ENCODE peak calls at places on chromosomes 2 and 18, in four cellular contexts. One of them, this sample, is unnamed.

GRCh38 chr2:104321141-104321799 is 532.6 kb upstream of the POU3F3 start:
- DNase-seq in GM10248: no peak
- DNase-seq in Calu3: no peak
- DNase-seq in GM12865: no peak
- DNase-seq in this sample: no peak

GRCh38 chr2:128305555-128306080 is 13.1 kb downstream of the HS6ST1 start:
- DNase-seq in GM10248: peak; percentile 59
- DNase-seq in Calu3: no peak
- DNase-seq in GM12865: peak; percentile 27
- DNase-seq in this sample: no peak

GRCh38 chr2:43133708-43134570 is 92.5 kb downstream of the ZFP36L2 start:
- DNase-seq in GM10248: peak; percentile 38
- DNase-seq in Calu3: no peak
- DNase-seq in GM12865: peak; percentile 78
- DNase-seq in this sample: peak; percentile 40

GRCh38 chr2:101616411-101616810 is 81.1 kb upstream of the MAP4K4 start:
- DNase-seq in GM10248: no peak
- DNase-seq in Calu3: no peak
- DNase-seq in GM12865: no peak
- DNase-seq in this sample: no peak

GRCh38 chr2:120919771-120920437 is 184.2 kb downstream of the GLI2 start:
- DNase-seq in GM10248: no peak
- DNase-seq in Calu3: no peak
- DNase-seq in GM12865: no peak
- DNase-seq in this sample: no peak

GRCh38 chr2:236305531-236305930 is 41.3 kb upstream of the ASB18 start:
- DNase-seq in GM10248: no peak
- DNase-seq in Calu3: no peak
- DNase-seq in GM12865: no peak
- DNase-seq in this sample: no peak

GRCh38 chr2:17085803-17086202 is 420.2 kb upstream of the CYRIA start:
- DNase-seq in GM10248: no peak
- DNase-seq in Calu3: no peak
- DNase-seq in GM12865: no peak
- DNase-seq in this sample: no peak

GRCh38 chr2:226336283-226336682 is 463.3 kb downstream of the IRS1 start:
- DNase-seq in GM10248: no peak
- DNase-seq in Calu3: no peak
- DNase-seq in GM12865: no peak
- DNase-seq in this sample: no peak

GRCh38 chr18:55452123-55452611 is 135.8 kb downstream of the TCF4 start:
- DNase-seq in GM10248: no peak
- DNase-seq in Calu3: no peak
- DNase-seq in GM12865: no peak
- DNase-seq in this sample: no peak

GRCh38 chr2:130355578-130356431 is at the start of gene PTPN18:
- DNase-seq in GM10248: peak; percentile 88
- DNase-seq in Calu3: peak; percentile 88
- DNase-seq in GM12865: peak; percentile 74
- DNase-seq in this sample: peak; percentile 91

GRCh38 chr18:48727685-48728084 is 188.9 kb downstream of the CTIF start:
- DNase-seq in GM10248: no peak
- DNase-seq in Calu3: no peak
- DNase-seq in GM12865: no peak
- DNase-seq in this sample: no peak

GRCh38 chr2:39484206-39484605 is 47.1 kb upstream of the MAP4K3 start:
- DNase-seq in GM10248: no peak
- DNase-seq in Calu3: no peak
- DNase-seq in GM12865: no peak
- DNase-seq in this sample: no peak

GRCh38 chr2:168490015-168490874 is 34.2 kb downstream of the CERS6 start:
- DNase-seq in GM10248: peak; percentile 65
- DNase-seq in Calu3: no peak
- DNase-seq in GM12865: peak; percentile 96
- DNase-seq in this sample: no peak

GRCh38 chr2:111099402-111099801 is 21.3 kb upstream of the BCL2L11 start:
- DNase-seq in GM10248: no peak
- DNase-seq in Calu3: no peak
- DNase-seq in GM12865: no peak
- DNase-seq in this sample: no peak

DNA sequence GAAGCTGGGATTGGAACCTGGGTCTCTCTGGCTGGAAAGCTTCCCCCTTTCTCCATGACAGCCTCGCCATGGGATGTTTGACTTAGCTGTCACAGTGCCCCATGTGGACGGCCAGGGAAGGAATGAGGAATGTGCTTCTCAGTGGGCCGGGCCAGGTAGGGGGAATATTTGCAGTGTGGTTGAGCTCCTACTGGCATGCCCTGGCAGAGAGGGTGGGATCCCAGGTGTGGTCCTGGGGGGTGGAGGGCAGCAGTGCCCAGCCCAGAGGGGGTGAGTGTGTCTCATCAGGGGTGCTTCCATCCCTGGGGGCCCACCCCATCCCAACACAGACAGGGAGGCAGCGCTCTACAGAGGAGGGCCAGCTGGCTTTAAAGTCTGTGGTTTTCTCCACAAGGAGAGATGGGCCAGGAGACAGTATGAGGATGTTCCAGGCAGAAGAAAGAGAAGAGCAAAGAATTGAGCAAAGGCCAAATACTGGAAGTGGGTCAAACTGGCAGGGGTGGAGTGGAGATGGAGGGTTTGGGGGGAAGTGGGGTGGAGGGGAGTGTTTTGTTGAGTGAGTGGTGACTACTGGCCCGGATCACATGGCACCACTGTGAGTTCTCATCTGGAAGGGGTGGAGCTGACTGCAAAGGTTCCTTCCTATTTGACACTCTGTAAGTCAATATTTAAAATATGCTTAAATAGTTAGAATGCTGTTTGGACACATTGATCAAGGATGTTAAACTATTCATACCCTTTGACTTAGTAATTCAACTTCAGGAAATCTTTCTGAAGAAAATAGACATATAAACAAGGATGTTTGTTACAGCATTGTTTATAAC is 94.0 kb downstream of the MYCN start:
- DNase-seq in GM10248: no peak
- DNase-seq in Calu3: peak; percentile 40
- DNase-seq in GM12865: no peak
- DNase-seq in this sample: no peak
- TF ChIP-seq CTCF in GM10248: no peak
- TF ChIP-seq CTCF in Calu3: no peak
- TF ChIP-seq CTCF in GM12865: peak; percentile 17
- TF ChIP-seq CTCF in this sample: no peak

DNA sequence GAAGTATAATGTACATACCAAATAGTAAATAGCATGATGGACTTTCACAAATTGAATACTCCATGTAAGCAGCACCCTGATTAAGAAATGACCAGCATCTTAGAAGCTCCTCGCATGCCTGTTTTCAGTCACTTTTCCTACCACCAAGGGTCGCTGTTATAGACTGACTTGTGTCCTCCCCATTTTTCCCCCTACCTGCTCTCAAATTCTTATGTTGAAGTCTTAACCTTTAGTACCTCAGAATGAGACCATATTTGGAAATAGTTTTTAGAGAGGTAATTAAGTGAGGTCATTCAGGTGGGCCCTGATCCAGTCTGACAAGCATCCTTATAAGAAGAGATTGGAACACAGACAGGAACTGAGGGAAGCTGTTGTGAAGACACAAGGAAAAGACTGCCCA is 125.9 kb downstream of the LYPD6 start:
- DNase-seq in GM10248: no peak
- DNase-seq in Calu3: no peak
- DNase-seq in GM12865: peak; percentile 53
- DNase-seq in this sample: no peak
- TF ChIP-seq CTCF in GM10248: no peak
- TF ChIP-seq CTCF in Calu3: no peak
- TF ChIP-seq CTCF in GM12865: peak; percentile 20
- TF ChIP-seq CTCF in this sample: no peak

DNA sequence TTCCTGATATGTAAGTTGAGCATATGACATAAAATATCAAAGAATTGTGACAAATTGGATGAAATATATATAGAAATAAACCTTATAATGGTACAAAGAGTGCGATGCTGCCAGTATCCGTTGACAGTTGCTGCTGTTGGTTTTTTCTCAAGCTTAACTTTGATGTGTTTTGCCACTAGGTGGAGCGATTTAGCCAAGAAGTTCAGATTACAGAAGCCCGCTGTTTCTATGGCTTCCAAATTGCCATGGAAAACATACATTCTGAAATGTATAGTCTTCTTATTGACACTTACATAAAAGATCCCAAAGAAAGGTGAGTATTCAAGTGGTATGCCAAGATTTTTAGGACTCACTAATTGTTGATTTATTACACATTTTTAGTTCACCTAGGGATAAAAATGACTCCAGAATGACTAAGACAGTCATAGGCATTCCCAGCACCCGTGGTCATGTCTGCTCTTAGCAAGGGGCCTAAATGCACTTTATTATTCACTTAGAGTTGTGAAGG is 2.1 kb downstream of the RRM2 start:
- DNase-seq in GM10248: peak; percentile 55
- DNase-seq in Calu3: peak; percentile 58
- DNase-seq in GM12865: peak; percentile 82
- DNase-seq in this sample: peak; percentile 63
- TF ChIP-seq CTCF in GM10248: peak; percentile 59
- TF ChIP-seq CTCF in Calu3: peak; percentile 42
- TF ChIP-seq CTCF in GM12865: peak; percentile 55
- TF ChIP-seq CTCF in this sample: peak; percentile 47

GRCh38 chr2:30197570-30197969 is 33.8 kb upstream of the LBH start:
- DNase-seq in GM10248: no peak
- DNase-seq in Calu3: peak; percentile 14
- DNase-seq in GM12865: no peak
- DNase-seq in this sample: no peak
- TF ChIP-seq CTCF in GM10248: no peak
- TF ChIP-seq CTCF in Calu3: no peak
- TF ChIP-seq CTCF in GM12865: no peak
- TF ChIP-seq CTCF in this sample: no peak

GRCh38 chr2:137865954-137866540 is 98.2 kb upstream of the HNMT start:
- DNase-seq in GM10248: no peak
- DNase-seq in Calu3: peak; percentile 70
- DNase-seq in GM12865: peak; percentile 66
- DNase-seq in this sample: peak; percentile 39
- TF ChIP-seq CTCF in GM10248: peak; percentile 61
- TF ChIP-seq CTCF in Calu3: peak; percentile 67
- TF ChIP-seq CTCF in GM12865: peak; percentile 62
- TF ChIP-seq CTCF in this sample: peak; percentile 49

GRCh38 chr2:216696751-216697560 is 1.6 kb upstream of the IGFBP5 start:
- DNase-seq in GM10248: no peak
- DNase-seq in Calu3: peak; percentile 35
- DNase-seq in GM12865: no peak
- DNase-seq in this sample: no peak
- TF ChIP-seq CTCF in GM10248: peak; percentile 36
- TF ChIP-seq CTCF in Calu3: no peak
- TF ChIP-seq CTCF in GM12865: peak; percentile 16
- TF ChIP-seq CTCF in this sample: peak; percentile 60

DNA sequence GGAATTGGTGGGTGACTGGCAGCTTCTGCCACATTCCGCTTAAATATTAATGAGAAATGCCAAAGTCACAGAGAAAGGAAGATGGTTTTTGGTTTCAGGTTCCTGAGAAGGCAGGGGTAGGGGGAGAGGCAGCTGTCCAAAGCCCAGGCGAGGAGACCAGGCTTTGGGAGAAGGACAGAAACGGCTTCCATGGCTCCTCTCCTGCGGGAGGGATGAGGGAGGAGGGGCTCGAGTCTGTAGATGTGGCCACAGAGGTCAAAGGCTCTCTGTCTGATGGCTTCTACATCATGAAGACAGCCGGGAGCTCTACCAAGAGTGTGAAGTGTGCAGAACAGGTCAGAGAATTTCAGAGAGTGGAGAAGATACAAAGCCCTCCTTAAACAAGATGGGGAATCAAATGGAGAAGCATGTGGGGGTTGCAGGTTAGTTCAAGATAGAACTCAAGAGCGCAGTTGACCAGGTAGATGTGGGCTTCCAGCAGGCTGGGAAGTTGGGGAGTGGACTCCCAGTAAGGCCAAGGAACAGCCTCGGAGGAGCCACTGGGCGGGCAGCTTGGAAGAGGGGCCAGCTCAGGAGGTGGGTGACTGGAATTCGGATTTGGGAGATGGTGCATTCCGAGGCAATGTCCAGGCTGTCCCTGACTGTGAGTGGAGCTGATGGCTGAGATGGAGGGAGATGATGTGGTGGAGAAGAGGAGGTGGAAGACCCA is 23.8 kb upstream of the HPCAL1 start:
- DNase-seq in GM10248: no peak
- DNase-seq in Calu3: no peak
- DNase-seq in GM12865: no peak
- DNase-seq in this sample: no peak
- TF ChIP-seq CTCF in GM10248: no peak
- TF ChIP-seq CTCF in Calu3: no peak
- TF ChIP-seq CTCF in GM12865: no peak
- TF ChIP-seq CTCF in this sample: no peak

GRCh38 chr2:212424090-212424489 is 114.5 kb downstream of the ERBB4 start:
- DNase-seq in GM10248: no peak
- DNase-seq in Calu3: no peak
- DNase-seq in GM12865: no peak
- DNase-seq in this sample: no peak

GRCh38 chr2:212416126-212416525 is 122.5 kb downstream of the ERBB4 start:
- DNase-seq in GM10248: no peak
- DNase-seq in Calu3: no peak
- DNase-seq in GM12865: no peak
- DNase-seq in this sample: no peak

GRCh38 chr2:212427031-212427430 is 111.6 kb downstream of the ERBB4 start:
- DNase-seq in GM10248: no peak
- DNase-seq in Calu3: no peak
- DNase-seq in GM12865: no peak
- DNase-seq in this sample: no peak

GRCh38 chr2:212423089-212423488 is 115.5 kb downstream of the ERBB4 start:
- DNase-seq in GM10248: no peak
- DNase-seq in Calu3: no peak
- DNase-seq in GM12865: no peak
- DNase-seq in this sample: no peak

GRCh38 chr2:212421571-212422334 is 116.8 kb downstream of the ERBB4 start:
- DNase-seq in GM10248: no peak
- DNase-seq in Calu3: no peak
- DNase-seq in GM12865: no peak
- DNase-seq in this sample: no peak
- TF ChIP-seq CTCF in GM10248: no peak
- TF ChIP-seq CTCF in Calu3: no peak
- TF ChIP-seq CTCF in GM12865: no peak
- TF ChIP-seq CTCF in this sample: no peak

GRCh38 chr18:30271716-30272115 is 770.8 kb downstream of the DSC3 start:
- DNase-seq in GM10248: no peak
- DNase-seq in Calu3: peak; percentile 3
- DNase-seq in GM12865: no peak
- DNase-seq in this sample: no peak
- TF ChIP-seq CTCF in GM10248: no peak
- TF ChIP-seq CTCF in Calu3: no peak
- TF ChIP-seq CTCF in GM12865: no peak
- TF ChIP-seq CTCF in this sample: no peak

GRCh38 chr2:64563436-64563938 is 39.4 kb downstream of the AFTPH start:
- DNase-seq in GM10248: no peak
- DNase-seq in Calu3: no peak
- DNase-seq in GM12865: no peak
- DNase-seq in this sample: no peak
- TF ChIP-seq CTCF in GM10248: no peak
- TF ChIP-seq CTCF in Calu3: no peak
- TF ChIP-seq CTCF in GM12865: no peak
- TF ChIP-seq CTCF in this sample: no peak